ENCODE peak calls at places on chromosomes 7 and 10, in four cellular contexts. E is endothelial cell; U is activated CD4-positive, CD25-positive, alpha-beta regulatory T cell; A is kidney tubule cell. R is an unnamed sample.

GRCh38 chr7:107353701-107354100 is 116.2 kb upstream of the GPR22 start:
- DNase-seq in E (no peak), U (no peak), A (no peak), R (no peak)

GRCh38 chr7:21941570-21942224 is 4.0 kb downstream of the CDCA7L start:
- DNase-seq in E (no peak), U (no peak), A (peak; percentile 29), R (peak; percentile 68)

GRCh38 chr7:29557954-29558353 is 5.7 kb upstream of the PRR15 start:
- DNase-seq in E (no peak), U (no peak), A (peak; percentile 76), R (no peak)

GRCh38 chr10:24467605-24468004 is 256.1 kb downstream of the ARHGAP21 start:
- DNase-seq in E (no peak), U (no peak), A (no peak), R (no peak)

GRCh38 chr10:71220689-71221540 is 8.5 kb downstream of the UNC5B start:
- DNase-seq in E (no peak), U (no peak), A (no peak), R (peak; percentile 8)

GRCh38 chr10:5292196-5292735 is 72.5 kb upstream of the UCN3 start:
- DNase-seq in E (no peak), U (no peak), A (no peak), R (no peak)

GRCh38 chr7:101519324-101520017 is 109.6 kb downstream of the MYL10 start:
- DNase-seq in E (no peak), U (no peak), A (no peak), R (no peak)

GRCh38 chr7:99433158-99433557 is 5.4 kb downstream of the PTCD1 start:
- DNase-seq in E (no peak), U (no peak), A (no peak), R (no peak)

GRCh38 chr7:151383638-151384351 is 26.0 kb downstream of the WDR86 start:
- DNase-seq in E (no peak), U (no peak), A (no peak), R (no peak)

GRCh38 chr7:2317556-2318293 is 3.5 kb upstream of the SNX8 start:
- DNase-seq in E (no peak), U (no peak), A (no peak), R (no peak)

GRCh38 chr10:132704008-132704814 is 81.7 kb downstream of the NKX6-2 start:
- DNase-seq in E (no peak), U (no peak), A (no peak), R (no peak)

GRCh38 chr7:47183896-47184629 is 397.8 kb downstream of the TNS3 start:
- DNase-seq in E (no peak), U (no peak), A (no peak), R (no peak)

GRCh38 chr10:132706701-132707100 is 79.2 kb downstream of the NKX6-2 start:
- DNase-seq in E (no peak), U (no peak), A (no peak), R (no peak)

GRCh38 chr10:46222364-46222935 is 64.3 kb upstream of the ANTXRL start:
- DNase-seq in E (no peak), U (no peak), A (no peak), R (no peak)

GRCh38 chr10:78559514-78560392 is 509.0 kb upstream of the ZMIZ1 start:
- DNase-seq in E (no peak), U (no peak), A (no peak), R (peak; percentile 32)

GRCh38 chr10:34666008-34666700 is 148.9 kb downstream of the PARD3 start:
- DNase-seq in E (no peak), U (no peak), A (peak; percentile 89), R (peak; percentile 45)

GRCh38 chr7:121075952-121076349 is 87.4 kb downstream of the CPED1 start:
- DNase-seq in E (no peak), U (no peak), A (no peak), R (no peak)

R was measured in BE2C.